ENCODE peak calls at places on chromosome 6, in seven cellular contexts. One of them, this sample, is unnamed.

GRCh38 chr6:15490242-15491100 is 172.4 kb downstream of the DTNBP1 start:
- DNase-seq in mesendoderm: no peak
- DNase-seq in mesenchymal stem cell: no peak
- DNase-seq in trophoblast cell: no peak
- DNase-seq in IMR-90: no peak
- DNase-seq in H9: peak
- DNase-seq in H1: no peak
- DNase-seq in this sample: no peak

GRCh38 chr6:154276810-154277577 is 79.6 kb downstream of the IPCEF1 start:
- DNase-seq in IMR-90: peak
- DNase-seq in mesenchymal stem cell: peak
- DNase-seq in H1: no peak
- DNase-seq in H9: no peak
- DNase-seq in trophoblast cell: peak
- DNase-seq in mesendoderm: peak
- DNase-seq in this sample: no peak

GRCh38 chr6:94099072-94099471 is 679.7 kb upstream of the EPHA7 start:
- DNase-seq in IMR-90: no peak
- DNase-seq in trophoblast cell: no peak
- DNase-seq in H1: no peak
- DNase-seq in H9: no peak
- DNase-seq in mesendoderm: no peak
- DNase-seq in mesenchymal stem cell: no peak
- DNase-seq in this sample: no peak

GRCh38 chr6:4664117-4664626 is 112.0 kb upstream of the CDYL start:
- DNase-seq in trophoblast cell: peak
- DNase-seq in H1: no peak
- DNase-seq in mesenchymal stem cell: peak
- DNase-seq in mesendoderm: no peak
- DNase-seq in H9: no peak
- DNase-seq in IMR-90: peak
- DNase-seq in this sample: no peak

GRCh38 chr6:149846321-149846720 is 17.8 kb downstream of the LRP11 start:
- DNase-seq in mesendoderm: peak
- DNase-seq in H1: no peak
- DNase-seq in trophoblast cell: no peak
- DNase-seq in IMR-90: peak
- DNase-seq in H9: no peak
- DNase-seq in mesenchymal stem cell: peak
- DNase-seq in this sample: no peak

GRCh38 chr6:105675715-105676397 is 273.0 kb upstream of the PREP start:
- DNase-seq in H9: no peak
- DNase-seq in trophoblast cell: peak
- DNase-seq in mesenchymal stem cell: peak
- DNase-seq in IMR-90: peak
- DNase-seq in H1: no peak
- DNase-seq in mesendoderm: no peak
- DNase-seq in this sample: no peak

GRCh38 chr6:75493400-75494064 is at the start of gene FILIP1:
- DNase-seq in IMR-90: peak
- DNase-seq in H9: no peak
- DNase-seq in trophoblast cell: no peak
- DNase-seq in H1: no peak
- DNase-seq in mesenchymal stem cell: peak
- DNase-seq in mesendoderm: peak
- DNase-seq in this sample: no peak

GRCh38 chr6:84103029-84103428 is 69.5 kb downstream of the MRAP2 start:
- DNase-seq in H1: no peak
- DNase-seq in mesendoderm: no peak
- DNase-seq in mesenchymal stem cell: no peak
- DNase-seq in H9: no peak
- DNase-seq in IMR-90: peak
- DNase-seq in trophoblast cell: no peak
- DNase-seq in this sample: no peak

GRCh38 chr6:46186583-46186982 is 15.8 kb upstream of the ENPP5 start:
- DNase-seq in H1: no peak
- DNase-seq in trophoblast cell: no peak
- DNase-seq in IMR-90: no peak
- DNase-seq in H9: no peak
- DNase-seq in mesenchymal stem cell: no peak
- DNase-seq in mesendoderm: no peak
- DNase-seq in this sample: no peak

GRCh38 chr6:11179978-11180303 is 52.5 kb downstream of the NEDD9 start:
- DNase-seq in mesendoderm: no peak
- DNase-seq in mesenchymal stem cell: no peak
- DNase-seq in H9: no peak
- DNase-seq in IMR-90: no peak
- DNase-seq in trophoblast cell: no peak
- DNase-seq in H1: no peak
- DNase-seq in this sample: no peak

GRCh38 chr6:168372871-168373270 is 53.3 kb upstream of the DACT2 start:
- DNase-seq in mesendoderm: peak
- DNase-seq in trophoblast cell: no peak
- DNase-seq in H9: no peak
- DNase-seq in mesenchymal stem cell: no peak
- DNase-seq in H1: no peak
- DNase-seq in IMR-90: no peak
- DNase-seq in this sample: no peak

GRCh38 chr6:159801935-159802334 is 1.9 kb downstream of the PNLDC1 start:
- DNase-seq in mesenchymal stem cell: no peak
- DNase-seq in trophoblast cell: no peak
- DNase-seq in H1: no peak
- DNase-seq in mesendoderm: no peak
- DNase-seq in H9: no peak
- DNase-seq in IMR-90: peak
- DNase-seq in this sample: no peak

GRCh38 chr6:56642366-56643261 is at the start of gene DST:
- DNase-seq in mesendoderm: no peak
- DNase-seq in H1: no peak
- DNase-seq in trophoblast cell: peak
- DNase-seq in H9: no peak
- DNase-seq in mesenchymal stem cell: peak
- DNase-seq in IMR-90: peak
- DNase-seq in this sample: no peak

GRCh38 chr6:141140905-141141304 is 991.8 kb upstream of the GJE1 start:
- DNase-seq in IMR-90: no peak
- DNase-seq in mesenchymal stem cell: no peak
- DNase-seq in trophoblast cell: no peak
- DNase-seq in mesendoderm: no peak
- DNase-seq in H9: no peak
- DNase-seq in H1: no peak
- DNase-seq in this sample: no peak

GRCh38 chr6:14455942-14456648 is 338.5 kb downstream of the CD83 start:
- DNase-seq in H9: no peak
- DNase-seq in trophoblast cell: no peak
- DNase-seq in H1: no peak
- DNase-seq in mesenchymal stem cell: no peak
- DNase-seq in IMR-90: no peak
- DNase-seq in mesendoderm: peak
- DNase-seq in this sample: no peak

GRCh38 chr6:170034294-170034693 is 256.6 kb downstream of the DLL1 start:
- DNase-seq in mesenchymal stem cell: no peak
- DNase-seq in H9: no peak
- DNase-seq in H1: no peak
- DNase-seq in mesendoderm: no peak
- DNase-seq in trophoblast cell: no peak
- DNase-seq in IMR-90: no peak
- DNase-seq in this sample: no peak

GRCh38 chr6:16752206-16752867 is 8.9 kb downstream of the ATXN1 start:
- DNase-seq in H9: no peak
- DNase-seq in mesenchymal stem cell: peak
- DNase-seq in IMR-90: peak
- DNase-seq in H1: no peak
- DNase-seq in mesendoderm: no peak
- DNase-seq in trophoblast cell: peak
- DNase-seq in this sample: no peak

GRCh38 chr6:33166811-33167210 is 25.5 kb downstream of the COL11A2 start:
- DNase-seq in mesenchymal stem cell: no peak
- DNase-seq in trophoblast cell: no peak
- DNase-seq in mesendoderm: no peak
- DNase-seq in H1: no peak
- DNase-seq in IMR-90: no peak
- DNase-seq in H9: no peak
- DNase-seq in this sample: no peak

GRCh38 chr6:54040545-54040944 is 70.7 kb upstream of the MLIP start:
- DNase-seq in mesendoderm: no peak
- DNase-seq in H9: no peak
- DNase-seq in trophoblast cell: no peak
- DNase-seq in H1: no peak
- DNase-seq in mesenchymal stem cell: no peak
- DNase-seq in IMR-90: no peak
- DNase-seq in this sample: no peak

GRCh38 chr6:122012576-122012975 is 386.9 kb upstream of the HSF2 start:
- DNase-seq in H1: no peak
- DNase-seq in trophoblast cell: no peak
- DNase-seq in mesendoderm: no peak
- DNase-seq in IMR-90: peak
- DNase-seq in mesenchymal stem cell: no peak
- DNase-seq in H9: no peak
- DNase-seq in this sample: no peak

GRCh38 chr6:34462561-34462971 is 3.3 kb upstream of the PACSIN1 start:
- DNase-seq in H1: peak
- DNase-seq in H9: peak
- DNase-seq in mesendoderm: peak
- DNase-seq in IMR-90: no peak
- DNase-seq in trophoblast cell: peak
- DNase-seq in mesenchymal stem cell: peak
- DNase-seq in this sample: no peak

GRCh38 chr6:41201784-41202181 is 834 bp upstream of the TREML2 start:
- DNase-seq in mesenchymal stem cell: no peak
- DNase-seq in H9: no peak
- DNase-seq in trophoblast cell: no peak
- DNase-seq in mesendoderm: no peak
- DNase-seq in H1: no peak
- DNase-seq in IMR-90: no peak
- DNase-seq in this sample: no peak

GRCh38 chr6:22455378-22455777 is 114.0 kb upstream of the HDGFL1 start:
- DNase-seq in trophoblast cell: no peak
- DNase-seq in H1: no peak
- DNase-seq in IMR-90: no peak
- DNase-seq in mesendoderm: no peak
- DNase-seq in mesenchymal stem cell: no peak
- DNase-seq in H9: no peak
- DNase-seq in this sample: no peak

DNA sequence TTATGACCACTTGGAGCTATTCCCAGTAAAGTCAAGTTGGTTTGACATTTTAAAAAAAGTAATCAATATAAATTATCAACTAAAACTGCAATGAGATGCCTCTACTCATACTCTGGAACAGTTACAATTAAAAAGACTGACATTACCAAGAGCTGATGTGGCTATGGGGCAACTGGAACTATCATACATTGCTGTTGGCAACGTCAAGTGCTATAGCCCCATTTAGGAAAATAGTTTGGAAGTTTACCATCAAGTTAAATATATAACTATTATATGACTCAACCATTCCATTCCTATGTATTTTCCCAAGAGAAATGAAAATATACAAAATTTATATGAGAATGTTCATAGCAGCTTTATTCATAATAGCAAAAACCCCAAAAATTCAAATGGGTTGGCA is 111.4 kb upstream of the HDGFL1 start:
- DNase-seq in mesendoderm: no peak
- DNase-seq in trophoblast cell: no peak
- DNase-seq in IMR-90: peak
- DNase-seq in H9: no peak
- DNase-seq in mesenchymal stem cell: no peak
- DNase-seq in H1: no peak
- DNase-seq in this sample: no peak
- H2BK5ac ChIP-seq in mesendoderm: no peak
- H2BK5ac ChIP-seq in trophoblast cell: no peak
- H2BK5ac ChIP-seq in IMR-90: no peak
- H2BK5ac ChIP-seq in H9: no peak
- H2BK5ac ChIP-seq in mesenchymal stem cell: no peak
- H2BK5ac ChIP-seq in H1: no peak
- H2BK5ac ChIP-seq in this sample: no peak

GRCh38 chr6:129252377-129253071 is 369.6 kb downstream of the LAMA2 start:
- DNase-seq in H1: no peak
- DNase-seq in trophoblast cell: no peak
- DNase-seq in IMR-90: peak
- DNase-seq in mesendoderm: no peak
- DNase-seq in mesenchymal stem cell: peak
- DNase-seq in H9: no peak
- DNase-seq in this sample: no peak

GRCh38 chr6:129253731-129254130 is 370.8 kb downstream of the LAMA2 start:
- DNase-seq in IMR-90: no peak
- DNase-seq in H9: no peak
- DNase-seq in mesendoderm: no peak
- DNase-seq in trophoblast cell: peak
- DNase-seq in mesenchymal stem cell: no peak
- DNase-seq in H1: no peak
- DNase-seq in this sample: no peak

GRCh38 chr6:129251669-129252376 is 368.9 kb downstream of the LAMA2 start:
- DNase-seq in H9: peak
- DNase-seq in H1: peak
- DNase-seq in IMR-90: peak
- DNase-seq in mesenchymal stem cell: peak
- DNase-seq in mesendoderm: peak
- DNase-seq in trophoblast cell: peak
- DNase-seq in this sample: peak

GRCh38 chr6:129243377-129243776 is 360.4 kb downstream of the LAMA2 start:
- DNase-seq in IMR-90: no peak
- DNase-seq in trophoblast cell: no peak
- DNase-seq in H9: no peak
- DNase-seq in mesendoderm: no peak
- DNase-seq in mesenchymal stem cell: no peak
- DNase-seq in H1: no peak
- DNase-seq in this sample: no peak

DNA sequence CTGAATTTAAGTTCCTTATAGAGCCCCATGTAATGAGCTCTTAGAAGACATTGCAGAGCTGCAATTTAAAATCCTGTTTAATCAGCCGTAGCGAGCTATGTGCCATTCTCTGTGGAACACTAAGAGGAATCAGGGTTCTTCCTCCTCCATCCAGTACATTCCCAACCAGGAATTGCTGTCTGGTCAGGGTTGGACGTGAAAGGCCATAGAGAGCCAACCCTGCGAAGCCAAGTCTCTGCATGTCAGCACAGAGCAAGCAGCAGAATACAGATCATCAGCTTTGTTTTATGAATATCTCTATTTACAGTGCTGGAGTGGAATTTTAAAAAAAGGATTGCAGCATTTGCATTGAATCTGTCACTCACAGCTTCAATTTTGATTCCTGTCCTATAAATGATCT is 366.0 kb downstream of the LAMA2 start:
- DNase-seq in trophoblast cell: no peak
- DNase-seq in IMR-90: no peak
- DNase-seq in mesendoderm: no peak
- DNase-seq in mesenchymal stem cell: no peak
- DNase-seq in H9: no peak
- DNase-seq in H1: no peak
- DNase-seq in this sample: no peak
- H2BK5ac ChIP-seq in trophoblast cell: no peak
- H2BK5ac ChIP-seq in IMR-90: no peak
- H2BK5ac ChIP-seq in mesendoderm: no peak
- H2BK5ac ChIP-seq in mesenchymal stem cell: no peak
- H2BK5ac ChIP-seq in H9: no peak
- H2BK5ac ChIP-seq in H1: no peak
- H2BK5ac ChIP-seq in this sample: no peak

GRCh38 chr6:36469946-36470345 is 27.1 kb downstream of the KCTD20 start:
- DNase-seq in mesendoderm: no peak
- DNase-seq in trophoblast cell: no peak
- DNase-seq in mesenchymal stem cell: no peak
- DNase-seq in H9: no peak
- DNase-seq in IMR-90: no peak
- DNase-seq in H1: no peak
- DNase-seq in this sample: no peak
- H2BK5ac ChIP-seq in mesendoderm: no peak
- H2BK5ac ChIP-seq in trophoblast cell: no peak
- H2BK5ac ChIP-seq in mesenchymal stem cell: no peak
- H2BK5ac ChIP-seq in H9: no peak
- H2BK5ac ChIP-seq in IMR-90: no peak
- H2BK5ac ChIP-seq in H1: no peak
- H2BK5ac ChIP-seq in this sample: no peak

GRCh38 chr6:1461736-1462135 is 72.4 kb downstream of the FOXF2 start:
- DNase-seq in H9: no peak
- DNase-seq in mesenchymal stem cell: no peak
- DNase-seq in IMR-90: no peak
- DNase-seq in trophoblast cell: no peak
- DNase-seq in H1: no peak
- DNase-seq in mesendoderm: no peak
- DNase-seq in this sample: no peak
- H2BK5ac ChIP-seq in H9: no peak
- H2BK5ac ChIP-seq in mesenchymal stem cell: no peak
- H2BK5ac ChIP-seq in IMR-90: no peak
- H2BK5ac ChIP-seq in trophoblast cell: no peak
- H2BK5ac ChIP-seq in H1: no peak
- H2BK5ac ChIP-seq in mesendoderm: no peak
- H2BK5ac ChIP-seq in this sample: no peak

This sample was measured in neuronal stem cell.